ENCODE peak calls at places on chromosomes 7 and 10, in four cellular contexts. O is HepG2, J is H1, B is GM12878. K is an unnamed sample.

GRCh38 chr7:118109607-118110006 is 74.4 kb upstream of the LSM8 start:
- DNase-seq in O (peak), J (no peak), B (no peak), K (no peak)

GRCh38 chr10:61325596-61325995 is 127.6 kb downstream of the TMEM26 start:
- DNase-seq in O (no peak), J (no peak), B (no peak), K (no peak)

GRCh38 chr7:157916946-157917670 is 580.3 kb downstream of the DNAJB6 start:
- DNase-seq in O (no peak), J (no peak), B (no peak), K (no peak)

GRCh38 chr7:45921699-45922519 is 837 bp upstream of the IGFBP3 start:
- DNase-seq in O (peak), J (peak), B (no peak), K (peak)

GRCh38 chr10:33760544-33760943 is 426.1 kb upstream of the NRP1 start:
- DNase-seq in O (no peak), J (no peak), B (no peak), K (no peak)

GRCh38 chr7:139118803-139119485 is 9.4 kb upstream of the ZC3HAV1 start:
- DNase-seq in O (no peak), J (no peak), B (peak), K (peak)

GRCh38 chr7:138980575-138981285 is 459 bp downstream of the KIAA1549 start:
- DNase-seq in O (no peak), J (no peak), B (no peak), K (no peak)

GRCh38 chr7:12661581-12661980 is 25.9 kb upstream of the ARL4A start:
- DNase-seq in O (no peak), J (no peak), B (no peak), K (no peak)

GRCh38 chr10:48811461-48811860 is 126.8 kb downstream of the WDFY4 start:
- DNase-seq in O (no peak), J (no peak), B (no peak), K (no peak)

GRCh38 chr10:59537451-59537850 is 172.2 kb downstream of the SLC16A9 start:
- DNase-seq in O (no peak), J (no peak), B (no peak), K (no peak)

GRCh38 chr10:44295619-44296222 is 89.2 kb downstream of the CXCL12 start:
- DNase-seq in O (no peak), J (no peak), B (no peak), K (no peak)

GRCh38 chr10:114571316-114571999 is 86.6 kb downstream of the ABLIM1 start:
- DNase-seq in O (no peak), J (no peak), B (no peak), K (no peak)

GRCh38 chr7:98826811-98827231 is 43.0 kb downstream of the TMEM130 start:
- DNase-seq in O (no peak), J (no peak), B (no peak), K (no peak)

GRCh38 chr10:63886281-63887025 is 365.3 kb downstream of the REEP3 start:
- DNase-seq in O (no peak), J (no peak), B (no peak), K (no peak)

GRCh38 chr10:107554351-107554750 is 389.8 kb upstream of the SORCS1 start:
- DNase-seq in O (no peak), J (no peak), B (no peak), K (no peak)

GRCh38 chr7:18496336-18496700 is 769 bp downstream of the HDAC9 start:
- DNase-seq in O (no peak), J (no peak), B (no peak), K (no peak)

GRCh38 chr7:142507799-142508198 is 241.5 kb upstream of the PRSS1 start:
- DNase-seq in O (no peak), J (no peak), B (no peak), K (no peak)

GRCh38 chr7:25656581-25657026 is 428.3 kb upstream of the NPVF start:
- DNase-seq in O (no peak), J (no peak), B (no peak), K (no peak)

GRCh38 chr7:17229257-17229656 is 69.2 kb upstream of the AHR start:
- DNase-seq in O (no peak), J (no peak), B (no peak), K (no peak)

GRCh38 chr7:1725199-1725701 is 55.2 kb downstream of the ELFN1 start:
- DNase-seq in O (no peak), J (no peak), B (no peak), K (no peak)

GRCh38 chr7:130987092-130987491 is 253.1 kb upstream of the KLF14 start:
- DNase-seq in O (peak), J (no peak), B (no peak), K (no peak)

GRCh38 chr10:42553064-42553407 is 85.3 kb downstream of the ZNF33B start:
- DNase-seq in O (no peak), J (no peak), B (no peak), K (peak)

GRCh38 chr10:3914702-3915101 is 129.7 kb upstream of the KLF6 start:
- DNase-seq in O (no peak), J (no peak), B (no peak), K (no peak)

GRCh38 chr7:77354484-77354883 is 61.7 kb downstream of the GSAP start:
- DNase-seq in O (no peak), J (no peak), B (no peak), K (no peak)

GRCh38 chr7:84271550-84271949 is 77.0 kb upstream of the SEMA3A start:
- DNase-seq in O (no peak), J (no peak), B (no peak), K (no peak)

GRCh38 chr7:151793531-151793935 is 83.4 kb downstream of the PRKAG2 start:
- DNase-seq in O (no peak), J (no peak), B (no peak), K (no peak)

GRCh38 chr10:13536674-13537366 is 8.0 kb upstream of the BEND7 start:
- DNase-seq in O (peak), J (peak), B (peak), K (peak)

GRCh38 chr10:3074145-3074665 is 6.9 kb downstream of the PFKP start:
- DNase-seq in O (peak), J (no peak), B (no peak), K (peak)

GRCh38 chr7:6330657-6331056 is 58.2 kb upstream of the CYTH3 start:
- DNase-seq in O (no peak), J (no peak), B (no peak), K (no peak)

GRCh38 chr7:28811990-28812389 is 146.1 kb downstream of the TRIL start:
- DNase-seq in O (no peak), J (no peak), B (no peak), K (no peak)

GRCh38 chr7:28813238-28813962 is 144.7 kb downstream of the TRIL start:
- DNase-seq in O (no peak), J (no peak), B (peak), K (no peak)

GRCh38 chr7:28812641-28813040 is 145.5 kb downstream of the TRIL start:
- DNase-seq in O (no peak), J (no peak), B (no peak), K (no peak)

GRCh38 chr7:28815928-28816373 is 142.2 kb downstream of the TRIL start:
- DNase-seq in O (no peak), J (no peak), B (peak), K (no peak)

GRCh38 chr7:28815369-28815927 is 142.7 kb downstream of the TRIL start:
- DNase-seq in O (no peak), J (no peak), B (peak), K (no peak)
- TF ChIP-seq CBX5 in O (no peak), J (no peak), B (no peak), K (no peak)

DNA sequence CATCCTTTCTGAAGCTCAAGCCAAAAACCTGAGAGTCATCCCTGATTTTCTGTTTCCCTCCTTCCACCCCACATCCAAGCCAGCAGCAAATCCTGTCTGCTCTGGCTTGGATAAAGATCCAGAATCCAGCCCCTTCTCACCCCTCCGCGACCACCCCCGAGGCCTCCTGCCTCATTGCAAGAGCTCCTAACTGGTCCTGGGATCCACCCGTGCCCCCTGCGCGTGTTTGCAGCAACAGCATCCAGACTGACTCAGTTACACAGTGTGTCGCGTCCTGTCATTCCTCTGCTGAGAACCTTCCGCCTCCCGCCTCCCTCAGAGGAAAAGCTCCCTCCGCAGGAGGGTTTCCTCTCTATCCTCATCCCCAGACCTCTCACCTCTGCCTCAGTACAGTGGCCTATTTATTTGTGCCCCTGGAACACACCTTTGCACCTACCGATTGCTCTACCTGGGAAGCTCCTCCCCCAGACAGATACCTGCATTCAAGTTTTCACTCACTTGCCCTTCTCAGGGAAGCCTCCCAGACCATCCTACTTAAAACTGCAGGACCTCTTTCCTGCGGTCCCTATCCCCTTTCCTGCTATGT is 21.6 kb upstream of the GRID1 start:
- DNase-seq in O (no peak), J (no peak), B (no peak), K (no peak)
- TF ChIP-seq CBX5 in O (no peak), J (no peak), B (no peak), K (no peak)

GRCh38 chr7:141072548-141073172 is 1.2 kb upstream of the TMEM178B start:
- DNase-seq in O (no peak), J (no peak), B (no peak), K (no peak)
- TF ChIP-seq CBX5 in O (no peak), J (no peak), B (no peak), K (no peak)

DNA sequence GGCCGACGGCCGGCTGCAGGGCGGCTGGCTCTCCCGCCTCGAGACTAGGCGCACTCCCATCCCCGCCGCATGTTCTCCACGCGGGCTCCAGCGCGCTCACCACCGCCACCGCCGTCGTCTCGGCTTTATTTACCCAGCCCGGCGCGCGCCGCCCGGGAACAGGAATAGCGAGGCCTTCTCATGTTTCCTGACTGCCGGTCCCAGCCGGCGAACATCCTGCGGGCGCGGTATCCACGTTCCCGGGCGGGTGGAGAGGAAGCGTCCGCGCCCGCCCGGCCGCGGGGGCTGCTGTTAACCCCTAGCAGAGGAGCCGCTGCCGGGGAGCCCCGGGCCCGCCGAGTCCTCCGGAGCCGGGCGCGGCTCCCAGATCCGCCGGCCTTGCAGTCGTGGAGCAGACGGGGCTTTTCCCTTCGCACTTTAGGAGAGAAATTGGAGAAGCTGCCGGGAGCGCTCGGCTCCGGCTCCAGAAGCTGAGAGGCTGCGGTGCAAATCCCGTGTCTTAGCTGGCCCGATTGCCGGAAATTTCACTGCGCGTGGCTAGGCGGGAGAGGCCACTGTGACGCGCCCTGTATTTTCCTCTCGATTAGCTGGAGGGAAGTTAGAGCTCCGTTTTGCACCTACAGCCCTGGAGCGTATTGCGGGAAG is at the start of gene MKX:
- DNase-seq in O (no peak), J (no peak), B (no peak), K (no peak)
- TF ChIP-seq CBX5 in O (no peak), J (no peak), B (no peak), K (no peak)

K was measured in K562.